ENCODE peak calls at places on chromosomes 1 and 21, in five cellular contexts. P, C, X, O and Q are unnamed samples. For H3K4me1, the result is how much of the 10 kb centered on the place peaks cover.

GRCh38 chr21:39452207-39452964 is 616 bp downstream of the SH3BGR start:
- DNase-seq in P (peak), C (no peak), X (peak), O (no peak), Q (no peak)

GRCh38 chr1:247110627-247111258 is 6.6 kb upstream of the ZNF669 start:
- DNase-seq in P (no peak), C (no peak), X (peak), O (peak), Q (no peak)

GRCh38 chr1:3283849-3284248 is 170.6 kb upstream of the ARHGEF16 start:
- DNase-seq in P (no peak), C (no peak), X (no peak), O (no peak), Q (peak)

GRCh38 chr1:19949016-19949415 is 25.6 kb upstream of the PLA2G2E start:
- DNase-seq in P (peak), C (no peak), X (peak), O (no peak), Q (no peak)

GRCh38 chr1:233730809-233731208 is 116.9 kb downstream of the KCNK1 start:
- DNase-seq in P (no peak), C (no peak), X (no peak), O (no peak), Q (no peak)

GRCh38 chr1:178258521-178258920 is 164.6 kb downstream of the RASAL2 start:
- DNase-seq in P (no peak), C (no peak), X (peak), O (no peak), Q (no peak)

GRCh38 chr21:37700641-37701202 is 215.5 kb downstream of the KCNJ6 start:
- DNase-seq in P (peak), C (no peak), X (peak), O (no peak), Q (peak)

GRCh38 chr1:189567890-189568289 is 909.8 kb downstream of the BRINP3 start:
- DNase-seq in P (no peak), C (no peak), X (no peak), O (no peak), Q (no peak)

GRCh38 chr1:229710746-229711145 is 84.7 kb downstream of the URB2 start:
- DNase-seq in P (no peak), C (no peak), X (no peak), O (no peak), Q (no peak)

GRCh38 chr1:212668477-212668876 is 31.2 kb downstream of the BATF3 start:
- DNase-seq in P (no peak), C (no peak), X (no peak), O (no peak), Q (no peak)

GRCh38 chr1:19034721-19035120 is 78.2 kb upstream of the IFFO2 start:
- DNase-seq in P (no peak), C (no peak), X (no peak), O (peak), Q (no peak)

GRCh38 chr1:234661249-234661928 is 51.4 kb upstream of the IRF2BP2 start:
- DNase-seq in P (no peak), C (no peak), X (no peak), O (no peak), Q (no peak)

GRCh38 chr1:100597069-100597741 is 59.3 kb downstream of the GPR88 start:
- DNase-seq in P (no peak), C (no peak), X (peak), O (no peak), Q (no peak)

GRCh38 chr1:60169206-60169605 is 95.6 kb upstream of the C1orf87 start:
- DNase-seq in P (no peak), C (no peak), X (no peak), O (no peak), Q (no peak)

GRCh38 chr1:183180213-183180612 is 5.9 kb upstream of the LAMC2 start:
- DNase-seq in P (peak), C (peak), X (peak), O (no peak), Q (peak)

GRCh38 chr1:93178418-93178817 is 1.8 kb downstream of the TMED5 start:
- DNase-seq in P (no peak), C (no peak), X (peak), O (no peak), Q (no peak)

GRCh38 chr1:196896355-196896754 is 8.5 kb downstream of the CFHR4 start:
- DNase-seq in P (no peak), C (no peak), X (no peak), O (no peak), Q (no peak)

GRCh38 chr1:196902344-196902743 is 14.5 kb downstream of the CFHR4 start:
- DNase-seq in P (peak), C (no peak), X (no peak), O (no peak), Q (no peak)

GRCh38 chr1:196897158-196897828 is 9.4 kb downstream of the CFHR4 start:
- DNase-seq in P (no peak), C (no peak), X (no peak), O (no peak), Q (peak)
- H3K4me1 ChIP-seq in P (under half), C (under half), X (under half), O (under half), Q (under half)

DNA sequence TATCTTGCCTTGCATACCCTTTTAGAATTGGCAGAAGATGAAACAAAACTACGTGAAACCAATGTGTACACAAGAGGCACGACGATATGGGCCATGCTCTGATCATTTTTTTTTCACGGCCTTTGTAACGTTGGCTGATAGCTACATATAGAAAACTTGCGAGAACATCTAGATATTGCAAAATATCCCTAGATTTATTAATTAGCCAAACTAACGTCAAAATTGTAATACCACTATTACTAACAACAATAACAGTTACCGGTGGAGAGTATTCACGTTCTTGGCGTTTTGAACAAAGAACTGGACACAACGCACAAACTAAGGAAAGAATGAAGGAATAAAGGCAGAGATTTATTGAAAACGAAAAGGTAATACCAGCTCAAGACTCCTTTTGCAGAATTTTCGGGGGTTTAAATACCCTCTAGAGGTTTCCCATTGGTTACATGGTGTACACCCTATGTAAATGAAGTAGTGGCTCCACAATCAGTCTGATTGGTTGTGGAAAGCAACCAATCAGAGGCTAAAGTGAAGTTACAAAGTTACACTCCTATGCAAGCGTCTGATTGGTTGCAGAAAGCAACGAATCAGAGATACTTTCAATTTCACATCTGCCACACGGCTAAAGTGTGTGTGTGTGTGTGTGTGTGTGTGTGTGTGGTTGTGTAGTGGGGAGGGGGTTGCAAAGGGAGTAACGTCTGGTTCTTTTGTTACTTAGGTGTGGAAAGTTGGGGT is 945 bp upstream of the GTF2B start:
- DNase-seq in P (peak), C (no peak), X (peak), O (no peak), Q (peak)
- TF ChIP-seq POLR2A in P (no peak), C (no peak), X (no peak), O (no peak), Q (no peak)

GRCh38 chr1:84668185-84668584 is 22.1 kb downstream of the SSX2IP start:
- DNase-seq in P (peak), C (no peak), X (no peak), O (no peak), Q (no peak)
- TF ChIP-seq CTCF in P (peak), C (no peak), X (peak), O (peak), Q (no peak)

DNA sequence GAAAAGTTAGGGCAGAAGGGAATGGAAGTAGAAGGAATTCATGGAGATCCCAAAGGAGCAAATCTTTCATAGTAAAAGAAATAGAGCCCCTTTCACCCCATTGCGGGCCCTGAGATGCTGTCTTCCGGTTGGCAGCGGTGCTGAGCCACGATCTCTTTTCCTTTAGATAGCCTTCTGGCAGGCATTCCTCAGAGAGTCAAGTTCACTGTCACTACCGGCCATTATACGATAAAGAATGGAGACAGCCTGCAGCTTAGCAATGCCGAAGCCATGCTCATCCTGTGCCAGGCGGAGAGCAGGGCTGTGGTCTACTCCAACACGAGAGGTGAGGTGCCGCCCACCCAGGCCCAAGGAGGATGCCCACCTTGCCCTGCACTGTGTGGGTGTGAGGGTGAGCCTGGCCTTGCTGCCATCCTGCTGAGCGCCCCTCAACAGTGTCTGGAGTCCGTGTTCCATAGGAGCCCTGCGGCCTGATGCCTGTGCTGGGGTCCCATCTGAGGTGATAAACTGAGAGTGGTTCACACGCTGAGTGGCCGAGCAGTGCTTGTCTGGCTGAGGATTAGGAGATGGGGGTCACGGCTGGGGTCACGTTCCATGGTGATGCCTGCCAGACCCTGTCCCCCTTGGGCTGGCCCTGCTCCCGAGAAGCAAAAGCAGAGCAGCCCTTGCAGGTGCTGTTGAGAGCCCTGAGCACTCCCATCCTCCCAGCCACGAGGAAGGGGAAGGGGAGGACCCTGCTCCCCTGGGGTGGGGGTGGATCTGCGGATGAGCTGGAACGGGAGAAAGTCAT is 20.4 kb upstream of the PWP2 start:
- DNase-seq in P (no peak), C (no peak), X (no peak), O (no peak), Q (peak)
- H3K4me1 ChIP-seq in P (under half), C (under half), X (under half), O (half or more), Q (under half)

GRCh38 chr1:26897351-26897750 is 2.9 kb downstream of the GPATCH3 start:
- DNase-seq in P (no peak), C (no peak), X (no peak), O (no peak), Q (no peak)
- TF ChIP-seq POLR2A in P (no peak), C (no peak), X (no peak), O (no peak), Q (no peak)

GRCh38 chr1:23800396-23801337 is at the start of gene GALE:
- DNase-seq in P (peak), C (peak), X (peak), O (peak), Q (peak)
- TF ChIP-seq CTCF in P (no peak), C (no peak), X (no peak), O (peak), Q (no peak)